ENCODE peak calls at places on chromosomes 11 and 22, in ten cellular contexts. E is NCI-H1105 treated with DMSO at 0.1 percent for 48 hours; D is AG09319; F is cardiac muscle cell; I is activated naive CD8-positive, alpha-beta T cell treated with anti-CD3 and anti-CD28 coated beads for 36 hours; S is AG20443; W is effector CD4-positive, alpha-beta T cell; U is RWPE1; A is GM18507; C is NCI-H1417. J is an unnamed sample.

GRCh38 chr22:43186272-43187170 is at the start of gene TTLL12:
- DNase-seq in E (peak), D (no peak), F (peak), I (peak), S (peak), W (peak), U (peak), A (peak), C (peak), J (peak)

GRCh38 chr11:93783767-93784151 is 323 bp upstream of the MED17 start:
- DNase-seq in E (no peak), D (no peak), F (no peak), I (no peak), S (peak), W (no peak), U (no peak), A (no peak), C (no peak), J (no peak)

GRCh38 chr11:119322921-119323531 is 6.1 kb upstream of the MCAM start:
- DNase-seq in E (no peak), D (no peak), F (no peak), I (no peak), S (no peak), W (no peak), U (no peak), A (no peak), C (no peak), J (no peak)

GRCh38 chr11:62044639-62045121 is 77.2 kb upstream of the FTH1 start:
- DNase-seq in E (no peak), D (no peak), F (no peak), I (no peak), S (no peak), W (no peak), U (peak), A (no peak), C (no peak), J (no peak)

GRCh38 chr11:93116641-93117577 is 80.9 kb downstream of the SLC36A4 start:
- DNase-seq in E (no peak), D (no peak), F (no peak), I (no peak), S (no peak), W (no peak), U (no peak), A (no peak), C (no peak), J (no peak)

GRCh38 chr11:65013692-65014145 is 241 bp upstream of the ARL2 start:
- DNase-seq in E (peak), D (peak), F (peak), I (peak), S (peak), W (peak), U (peak), A (peak), C (peak), J (peak)

GRCh38 chr11:110857885-110858555 is 145.8 kb upstream of the ARHGAP20 start:
- DNase-seq in E (no peak), D (peak), F (peak), I (no peak), S (peak), W (no peak), U (peak), A (no peak), C (no peak), J (no peak)

GRCh38 chr22:37749831-37750595 is 53.2 kb downstream of the TRIOBP start:
- DNase-seq in E (no peak), D (no peak), F (peak), I (no peak), S (no peak), W (no peak), U (peak), A (no peak), C (no peak), J (no peak)

GRCh38 chr11:19441752-19442553 is 201.2 kb upstream of the E2F8 start:
- DNase-seq in E (no peak), D (peak), F (peak), I (peak), S (peak), W (no peak), U (peak), A (peak), C (no peak), J (peak)

GRCh38 chr11:293293-293851 is 4.4 kb downstream of the PGGHG start:
- DNase-seq in E (no peak), D (no peak), F (no peak), I (no peak), S (no peak), W (no peak), U (no peak), A (no peak), C (no peak), J (no peak)

GRCh38 chr11:14643697-14644395 is at the start of gene PDE3B:
- DNase-seq in E (peak), D (no peak), F (peak), I (peak), S (peak), W (peak), U (peak), A (no peak), C (peak), J (peak)

GRCh38 chr11:11973361-11973800 is 35.0 kb downstream of the DKK3 start:
- DNase-seq in E (no peak), D (peak), F (peak), I (no peak), S (peak), W (no peak), U (no peak), A (no peak), C (no peak), J (no peak)

GRCh38 chr11:111735262-111736116 is 30.7 kb downstream of the PPP2R1B start:
- DNase-seq in E (peak), D (peak), F (peak), I (no peak), S (peak), W (no peak), U (peak), A (no peak), C (peak), J (peak)

GRCh38 chr11:102830328-102830727 is 13.1 kb downstream of the MMP3 start:
- DNase-seq in E (no peak), D (no peak), F (no peak), I (no peak), S (peak), W (no peak), U (no peak), A (no peak), C (no peak), J (no peak)

GRCh38 chr11:78841451-78842060 is 266.9 kb upstream of the NARS2 start:
- DNase-seq in E (no peak), D (no peak), F (peak), I (no peak), S (no peak), W (no peak), U (peak), A (no peak), C (no peak), J (no peak)

GRCh38 chr22:23533328-23533762 is 46.7 kb downstream of the IGLL1 start:
- DNase-seq in E (peak), D (no peak), F (peak), I (peak), S (no peak), W (no peak), U (peak), A (no peak), C (peak), J (peak)

GRCh38 chr22:46039531-46039930 is 62.6 kb upstream of the WNT7B start:
- DNase-seq in E (no peak), D (no peak), F (no peak), I (no peak), S (no peak), W (no peak), U (no peak), A (no peak), C (no peak), J (no peak)

GRCh38 chr22:25390297-25391240 is 171.1 kb downstream of the CRYBB2 start:
- DNase-seq in E (no peak), D (no peak), F (no peak), I (no peak), S (no peak), W (no peak), U (no peak), A (no peak), C (no peak), J (no peak)

GRCh38 chr11:119134389-119134978 is 13.1 kb downstream of the HINFP start:
- DNase-seq in E (no peak), D (no peak), F (no peak), I (no peak), S (peak), W (no peak), U (no peak), A (no peak), C (no peak), J (no peak)

GRCh38 chr11:14148653-14149273 is 186.2 kb downstream of the SPON1 start:
- DNase-seq in E (peak), D (peak), F (peak), I (no peak), S (peak), W (no peak), U (peak), A (no peak), C (no peak), J (peak)

GRCh38 chr11:86067230-86068137 is 1.4 kb downstream of the PICALM start:
- DNase-seq in E (peak), D (no peak), F (no peak), I (no peak), S (no peak), W (no peak), U (no peak), A (no peak), C (no peak), J (no peak)

GRCh38 chr22:37331034-37331428 is 48.7 kb downstream of the CYTH4 start:
- DNase-seq in E (no peak), D (no peak), F (peak), I (no peak), S (peak), W (no peak), U (peak), A (no peak), C (no peak), J (no peak)

GRCh38 chr22:17787159-17788022 is 13.1 kb upstream of the BID start:
- DNase-seq in E (no peak), D (no peak), F (no peak), I (no peak), S (peak), W (no peak), U (no peak), A (no peak), C (no peak), J (no peak)

GRCh38 chr11:12693485-12694181 is 19.4 kb downstream of the TEAD1 start:
- DNase-seq in E (peak), D (peak), F (peak), I (peak), S (peak), W (no peak), U (peak), A (no peak), C (peak), J (peak)

GRCh38 chr22:50252081-50253045 is 1.3 kb upstream of the HDAC10 start:
- DNase-seq in E (peak), D (no peak), F (peak), I (peak), S (peak), W (peak), U (peak), A (no peak), C (no peak), J (peak)

J was measured in NCI-H460.